ENCODE peak calls at places on chromosomes 11 and 22, in five cellular contexts. J, Y, B, N and Q are unnamed samples. For H3K4me1, the result is how much of the 10 kb centered on the place peaks cover.

GRCh38 chr11:13965337-13965736 is 2.8 kb downstream of the SPON1 start:
- DNase-seq in J (peak), Y (peak), B (no peak), N (no peak), Q (peak)

GRCh38 chr11:70526116-70527045 is 128.1 kb downstream of the CTTN start:
- DNase-seq in J (no peak), Y (no peak), B (no peak), N (no peak), Q (no peak)

GRCh38 chr22:22452211-22452610 is 56.3 kb downstream of the ZNF280B start:
- DNase-seq in J (no peak), Y (no peak), B (no peak), N (no peak), Q (no peak)

GRCh38 chr11:13008625-13009475 is at the start of gene RASSF10:
- DNase-seq in J (peak), Y (peak), B (no peak), N (peak), Q (peak)

GRCh38 chr11:69013009-69013951 is at the start of gene MRGPRF:
- DNase-seq in J (peak), Y (peak), B (peak), N (peak), Q (no peak)

GRCh38 chr11:62472063-62472884 is 53.4 kb downstream of the SCGB1A1 start:
- DNase-seq in J (peak), Y (peak), B (peak), N (no peak), Q (no peak)

GRCh38 chr11:113082501-113082900 is 121.3 kb downstream of the NCAM1 start:
- DNase-seq in J (no peak), Y (no peak), B (no peak), N (no peak), Q (no peak)

GRCh38 chr22:50185384-50186087 is at the start of gene TRABD:
- DNase-seq in J (peak), Y (peak), B (peak), N (peak), Q (peak)

GRCh38 chr11:104957280-104957679 is 11.1 kb downstream of the CASP4 start:
- DNase-seq in J (no peak), Y (no peak), B (no peak), N (no peak), Q (no peak)

GRCh38 chr11:62340269-62340901 is 3.1 kb downstream of the ASRGL1 start:
- DNase-seq in J (peak), Y (peak), B (peak), N (no peak), Q (peak)

GRCh38 chr11:71946144-71946571 is 17.3 kb downstream of the RNF121 start:
- DNase-seq in J (no peak), Y (no peak), B (no peak), N (no peak), Q (no peak)

GRCh38 chr11:85704967-85705366 is 19.0 kb upstream of the CCDC89 start:
- DNase-seq in J (no peak), Y (no peak), B (no peak), N (no peak), Q (no peak)

GRCh38 chr22:50473855-50474671 is 772 bp downstream of the SBF1 start:
- DNase-seq in J (peak), Y (peak), B (no peak), N (peak), Q (peak)

GRCh38 chr11:69509381-69509780 is 27.9 kb downstream of the LINC01488 start:
- DNase-seq in J (no peak), Y (no peak), B (no peak), N (peak), Q (no peak)

GRCh38 chr22:49369726-49370717 is 457.7 kb downstream of the BRD1 start:
- DNase-seq in J (no peak), Y (no peak), B (no peak), N (peak), Q (no peak)

GRCh38 chr11:7609521-7609920 is 63.8 kb downstream of the CYB5R2 start:
- DNase-seq in J (no peak), Y (no peak), B (no peak), N (no peak), Q (no peak)

GRCh38 chr22:32269316-32269715 is 14.2 kb upstream of the SLC5A4 start:
- DNase-seq in J (no peak), Y (no peak), B (no peak), N (no peak), Q (no peak)

GRCh38 chr22:46582281-46582811 is 37.8 kb upstream of the GRAMD4 start:
- DNase-seq in J (peak), Y (peak), B (no peak), N (peak), Q (peak)
- H3K4me1 ChIP-seq in J (half or more), Y (half or more), B (under half), N (half or more), Q (under half)

GRCh38 chr11:33751878-33752277 is 15.7 kb upstream of the CD59 start:
- DNase-seq in J (no peak), Y (no peak), B (no peak), N (no peak), Q (no peak)

GRCh38 chr11:33747969-33748368 is 11.7 kb upstream of the CD59 start:
- DNase-seq in J (no peak), Y (no peak), B (no peak), N (no peak), Q (no peak)

DNA sequence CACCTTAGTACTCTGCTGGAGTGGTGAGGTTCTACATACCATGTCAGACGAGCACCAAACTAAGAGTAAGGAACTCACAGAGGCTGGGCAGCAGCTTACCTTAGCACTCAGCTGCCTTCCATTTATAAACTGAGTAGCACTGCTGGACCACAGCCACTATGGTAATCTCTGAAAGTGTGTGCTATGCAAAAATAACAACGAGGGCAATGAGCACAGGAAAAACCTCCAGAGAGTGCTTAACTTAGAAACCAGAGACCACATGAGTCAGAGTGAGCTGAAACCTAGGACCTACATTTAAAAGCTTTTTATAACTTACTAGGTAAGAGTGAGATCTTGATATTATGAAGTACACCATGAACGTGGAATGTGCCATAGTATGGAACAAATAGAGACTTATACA is 17.1 kb upstream of the CD59 start:
- DNase-seq in J (no peak), Y (no peak), B (no peak), N (no peak), Q (no peak)
- H3K4me1 ChIP-seq in J (under half), Y (under half), B (under half), N (under half), Q (under half)

GRCh38 chr11:86990520-86990919 is 35.3 kb upstream of the FZD4 start:
- DNase-seq in J (peak), Y (no peak), B (no peak), N (no peak), Q (no peak)

GRCh38 chr11:86990079-86990478 is 34.9 kb upstream of the FZD4 start:
- DNase-seq in J (no peak), Y (no peak), B (no peak), N (no peak), Q (no peak)

GRCh38 chr11:86984701-86985100 is 29.5 kb upstream of the FZD4 start:
- DNase-seq in J (no peak), Y (no peak), B (no peak), N (no peak), Q (no peak)

GRCh38 chr11:86988351-86988881 is 33.2 kb upstream of the FZD4 start:
- DNase-seq in J (no peak), Y (no peak), B (no peak), N (no peak), Q (no peak)

GRCh38 chr11:86987687-86988086 is 32.5 kb upstream of the FZD4 start:
- DNase-seq in J (no peak), Y (no peak), B (no peak), N (no peak), Q (no peak)
- H3K4me1 ChIP-seq in J (under half), Y (under half), B (under half), N (under half), Q (under half)

GRCh38 chr22:17770180-17771077 is 3.8 kb downstream of the BID start:
- DNase-seq in J (no peak), Y (no peak), B (no peak), N (no peak), Q (no peak)

GRCh38 chr22:17769716-17770082 is 4.6 kb downstream of the BID start:
- DNase-seq in J (no peak), Y (peak), B (no peak), N (no peak), Q (peak)

GRCh38 chr22:17772249-17772962 is 1.9 kb downstream of the BID start:
- DNase-seq in J (no peak), Y (no peak), B (no peak), N (no peak), Q (no peak)

GRCh38 chr22:17767236-17768065 is 6.8 kb downstream of the BID start:
- DNase-seq in J (no peak), Y (no peak), B (no peak), N (no peak), Q (no peak)

DNA sequence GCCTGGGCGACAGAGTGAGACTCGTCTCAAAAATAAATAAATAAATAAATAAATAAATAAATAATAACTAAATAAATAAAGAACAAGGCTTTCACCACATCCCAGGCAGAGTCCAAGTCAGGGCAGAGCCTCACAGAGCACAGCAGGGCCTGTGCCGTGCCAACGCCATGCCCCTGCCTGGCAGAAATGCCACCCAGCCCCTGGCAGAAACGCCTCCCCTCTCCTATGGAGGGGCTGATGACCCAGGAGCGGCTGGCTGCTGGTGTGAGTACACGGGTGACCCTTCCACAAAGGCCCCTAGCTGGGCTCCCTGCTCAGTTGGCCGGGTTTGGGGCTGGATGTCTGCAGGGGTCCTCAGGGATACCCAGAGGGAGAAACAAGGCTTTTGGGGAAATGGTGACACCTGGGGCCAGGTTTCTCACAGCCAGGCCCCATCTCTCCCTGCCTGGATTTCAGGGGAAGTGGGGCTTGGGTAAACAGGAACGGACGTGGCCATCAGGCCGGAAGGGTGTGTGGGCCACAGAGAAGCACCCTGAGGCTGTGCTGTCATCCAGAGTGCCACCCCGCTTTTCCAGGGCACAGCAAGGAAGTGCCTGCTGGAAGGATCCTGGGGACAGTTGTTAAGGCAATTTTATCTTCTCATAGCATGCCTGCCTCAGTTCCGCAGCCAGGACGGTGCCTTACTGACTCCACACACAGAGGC is 5.1 kb downstream of the BID start:
- DNase-seq in J (no peak), Y (no peak), B (no peak), N (peak), Q (no peak)
- H3K4me1 ChIP-seq in J (under half), Y (under half), B (under half), N (under half), Q (under half)

GRCh38 chr22:42612336-42612735 is 2.3 kb downstream of the POLDIP3 start:
- DNase-seq in J (no peak), Y (no peak), B (no peak), N (no peak), Q (no peak)

GRCh38 chr22:42614312-42615091 is at the start of gene POLDIP3:
- DNase-seq in J (peak), Y (peak), B (peak), N (peak), Q (peak)

GRCh38 chr22:42615092-42615859 is 593 bp upstream of the POLDIP3 start:
- DNase-seq in J (peak), Y (peak), B (peak), N (peak), Q (peak)

GRCh38 chr22:42611076-42611475 is 3.6 kb downstream of the POLDIP3 start:
- DNase-seq in J (no peak), Y (no peak), B (no peak), N (no peak), Q (no peak)

GRCh38 chr22:42613869-42614268 is 814 bp downstream of the POLDIP3 start:
- DNase-seq in J (no peak), Y (no peak), B (no peak), N (no peak), Q (peak)
- H3K4me1 ChIP-seq in J (under half), Y (half or more), B (under half), N (half or more), Q (under half)